ENCODE peak calls at places on chromosomes 1 and 21, in seven cellular contexts. One of them, this sample, is unnamed. For H3K4me1, the result is how much of the 10 kb centered on the place peaks cover.

GRCh38 chr1:66418021-66418420 is 115.9 kb upstream of the SGIP1 start:
- DNase-seq in A549: no peak
- DNase-seq in fibroblast of lung: no peak
- DNase-seq in pancreas: no peak
- DNase-seq in IMR-90: no peak
- DNase-seq in neuronal stem cell: no peak
- DNase-seq in adrenal gland: no peak
- DNase-seq in this sample: no peak

GRCh38 chr1:27538793-27539192 is 48.8 kb upstream of the WASF2 start:
- DNase-seq in fibroblast of lung: peak
- DNase-seq in A549: peak
- DNase-seq in neuronal stem cell: no peak
- DNase-seq in IMR-90: peak
- DNase-seq in pancreas: no peak
- DNase-seq in adrenal gland: no peak
- DNase-seq in this sample: no peak

GRCh38 chr1:29849038-29849750 is 612.9 kb downstream of the PTPRU start:
- DNase-seq in neuronal stem cell: peak
- DNase-seq in A549: no peak
- DNase-seq in fibroblast of lung: peak
- DNase-seq in adrenal gland: peak
- DNase-seq in IMR-90: peak
- DNase-seq in pancreas: no peak
- DNase-seq in this sample: peak

GRCh38 chr1:19665044-19665455 is 375 bp downstream of the HTR6 start:
- DNase-seq in fibroblast of lung: no peak
- DNase-seq in pancreas: no peak
- DNase-seq in adrenal gland: no peak
- DNase-seq in neuronal stem cell: no peak
- DNase-seq in IMR-90: no peak
- DNase-seq in A549: no peak
- DNase-seq in this sample: no peak

GRCh38 chr21:43274946-43275310 is 106.1 kb downstream of the CRYAA start:
- DNase-seq in A549: no peak
- DNase-seq in IMR-90: no peak
- DNase-seq in fibroblast of lung: no peak
- DNase-seq in neuronal stem cell: no peak
- DNase-seq in adrenal gland: no peak
- DNase-seq in pancreas: no peak
- DNase-seq in this sample: no peak

GRCh38 chr1:54160351-54160750 is 7.6 kb upstream of the CDCP2 start:
- DNase-seq in pancreas: no peak
- DNase-seq in fibroblast of lung: no peak
- DNase-seq in adrenal gland: no peak
- DNase-seq in neuronal stem cell: no peak
- DNase-seq in A549: no peak
- DNase-seq in IMR-90: no peak
- DNase-seq in this sample: no peak

GRCh38 chr1:44036409-44037111 is 5.3 kb upstream of the SLC6A9 start:
- DNase-seq in A549: peak
- DNase-seq in IMR-90: peak
- DNase-seq in neuronal stem cell: peak
- DNase-seq in adrenal gland: peak
- DNase-seq in fibroblast of lung: peak
- DNase-seq in pancreas: peak
- DNase-seq in this sample: peak

GRCh38 chr1:212366901-212367300 is 47.8 kb downstream of the PACC1 start:
- DNase-seq in fibroblast of lung: peak
- DNase-seq in neuronal stem cell: no peak
- DNase-seq in A549: no peak
- DNase-seq in IMR-90: peak
- DNase-seq in pancreas: no peak
- DNase-seq in adrenal gland: no peak
- DNase-seq in this sample: no peak

GRCh38 chr1:33394716-33395115 is 36.2 kb downstream of the PHC2 start:
- DNase-seq in adrenal gland: no peak
- DNase-seq in A549: no peak
- DNase-seq in pancreas: no peak
- DNase-seq in IMR-90: peak
- DNase-seq in fibroblast of lung: peak
- DNase-seq in neuronal stem cell: no peak
- DNase-seq in this sample: no peak

GRCh38 chr1:8396912-8397406 is 79.0 kb downstream of the SLC45A1 start:
- DNase-seq in A549: peak
- DNase-seq in neuronal stem cell: no peak
- DNase-seq in adrenal gland: no peak
- DNase-seq in pancreas: no peak
- DNase-seq in fibroblast of lung: peak
- DNase-seq in IMR-90: peak
- DNase-seq in this sample: peak

GRCh38 chr1:66705100-66705499 is 47.2 kb upstream of the DYNLT5 start:
- DNase-seq in pancreas: no peak
- DNase-seq in neuronal stem cell: no peak
- DNase-seq in IMR-90: no peak
- DNase-seq in adrenal gland: peak
- DNase-seq in A549: no peak
- DNase-seq in fibroblast of lung: no peak
- DNase-seq in this sample: no peak

GRCh38 chr1:150106331-150106730 is 38.8 kb downstream of the VPS45 start:
- DNase-seq in fibroblast of lung: peak
- DNase-seq in neuronal stem cell: no peak
- DNase-seq in pancreas: no peak
- DNase-seq in A549: no peak
- DNase-seq in adrenal gland: no peak
- DNase-seq in IMR-90: peak
- DNase-seq in this sample: no peak

GRCh38 chr1:45604239-45604638 is 19.6 kb downstream of the CCDC17 start:
- DNase-seq in adrenal gland: no peak
- DNase-seq in IMR-90: no peak
- DNase-seq in A549: no peak
- DNase-seq in neuronal stem cell: no peak
- DNase-seq in fibroblast of lung: no peak
- DNase-seq in pancreas: no peak
- DNase-seq in this sample: no peak

GRCh38 chr1:234912541-234913312 is 215.9 kb downstream of the TOMM20 start:
- DNase-seq in pancreas: peak
- DNase-seq in fibroblast of lung: peak
- DNase-seq in A549: no peak
- DNase-seq in neuronal stem cell: no peak
- DNase-seq in adrenal gland: no peak
- DNase-seq in IMR-90: no peak
- DNase-seq in this sample: no peak

GRCh38 chr1:155648207-155649147 is 38.5 kb downstream of the MSTO1 start:
- DNase-seq in IMR-90: peak
- DNase-seq in neuronal stem cell: peak
- DNase-seq in A549: peak
- DNase-seq in adrenal gland: peak
- DNase-seq in fibroblast of lung: peak
- DNase-seq in pancreas: no peak
- DNase-seq in this sample: peak

GRCh38 chr1:52739699-52740467 is 13.6 kb downstream of the ZYG11B start:
- DNase-seq in A549: no peak
- DNase-seq in adrenal gland: no peak
- DNase-seq in fibroblast of lung: no peak
- DNase-seq in pancreas: no peak
- DNase-seq in neuronal stem cell: no peak
- DNase-seq in IMR-90: no peak
- DNase-seq in this sample: no peak
- H3K4me1 ChIP-seq in A549: under half
- H3K4me1 ChIP-seq in adrenal gland: under half
- H3K4me1 ChIP-seq in fibroblast of lung: under half
- H3K4me1 ChIP-seq in pancreas: under half
- H3K4me1 ChIP-seq in neuronal stem cell: under half
- H3K4me1 ChIP-seq in IMR-90: under half
- H3K4me1 ChIP-seq in this sample: under half

GRCh38 chr21:45112371-45112770 is 38.0 kb downstream of the ADARB1 start:
- DNase-seq in neuronal stem cell: no peak
- DNase-seq in fibroblast of lung: peak
- DNase-seq in adrenal gland: no peak
- DNase-seq in IMR-90: no peak
- DNase-seq in pancreas: no peak
- DNase-seq in A549: no peak
- DNase-seq in this sample: no peak

GRCh38 chr21:45115141-45115540 is 40.8 kb downstream of the ADARB1 start:
- DNase-seq in adrenal gland: no peak
- DNase-seq in A549: no peak
- DNase-seq in neuronal stem cell: no peak
- DNase-seq in pancreas: no peak
- DNase-seq in fibroblast of lung: no peak
- DNase-seq in IMR-90: no peak
- DNase-seq in this sample: no peak

GRCh38 chr21:45114475-45114874 is 40.1 kb downstream of the ADARB1 start:
- DNase-seq in IMR-90: no peak
- DNase-seq in fibroblast of lung: no peak
- DNase-seq in neuronal stem cell: no peak
- DNase-seq in A549: no peak
- DNase-seq in pancreas: no peak
- DNase-seq in adrenal gland: no peak
- DNase-seq in this sample: no peak

GRCh38 chr21:45114072-45114471 is 39.7 kb downstream of the ADARB1 start:
- DNase-seq in fibroblast of lung: no peak
- DNase-seq in pancreas: no peak
- DNase-seq in IMR-90: no peak
- DNase-seq in adrenal gland: no peak
- DNase-seq in neuronal stem cell: no peak
- DNase-seq in A549: no peak
- DNase-seq in this sample: no peak

DNA sequence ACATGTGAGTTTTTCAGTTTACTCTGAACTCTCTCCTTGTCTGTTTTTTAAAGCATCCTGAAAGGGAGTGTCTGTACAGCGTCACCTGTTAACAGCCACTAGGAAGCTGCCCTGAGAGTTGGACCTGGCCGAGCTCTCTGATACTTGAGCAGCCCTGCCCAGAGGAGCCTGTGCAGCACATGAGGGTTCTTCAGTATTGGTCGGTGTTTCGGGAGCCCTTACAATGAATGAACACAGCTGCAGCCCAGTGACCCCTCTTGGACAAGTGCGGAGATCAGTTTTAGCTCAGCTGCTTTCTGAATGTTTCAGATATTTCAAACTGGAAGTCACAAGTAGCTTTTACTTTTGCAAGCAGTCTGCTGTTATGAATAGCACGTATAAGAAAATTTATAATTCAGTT is 39.2 kb downstream of the ADARB1 start:
- DNase-seq in pancreas: no peak
- DNase-seq in neuronal stem cell: no peak
- DNase-seq in fibroblast of lung: no peak
- DNase-seq in A549: no peak
- DNase-seq in adrenal gland: no peak
- DNase-seq in IMR-90: no peak
- DNase-seq in this sample: peak
- H3K4me1 ChIP-seq in pancreas: under half
- H3K4me1 ChIP-seq in neuronal stem cell: under half
- H3K4me1 ChIP-seq in fibroblast of lung: under half
- H3K4me1 ChIP-seq in A549: under half
- H3K4me1 ChIP-seq in adrenal gland: under half
- H3K4me1 ChIP-seq in IMR-90: under half
- H3K4me1 ChIP-seq in this sample: under half

DNA sequence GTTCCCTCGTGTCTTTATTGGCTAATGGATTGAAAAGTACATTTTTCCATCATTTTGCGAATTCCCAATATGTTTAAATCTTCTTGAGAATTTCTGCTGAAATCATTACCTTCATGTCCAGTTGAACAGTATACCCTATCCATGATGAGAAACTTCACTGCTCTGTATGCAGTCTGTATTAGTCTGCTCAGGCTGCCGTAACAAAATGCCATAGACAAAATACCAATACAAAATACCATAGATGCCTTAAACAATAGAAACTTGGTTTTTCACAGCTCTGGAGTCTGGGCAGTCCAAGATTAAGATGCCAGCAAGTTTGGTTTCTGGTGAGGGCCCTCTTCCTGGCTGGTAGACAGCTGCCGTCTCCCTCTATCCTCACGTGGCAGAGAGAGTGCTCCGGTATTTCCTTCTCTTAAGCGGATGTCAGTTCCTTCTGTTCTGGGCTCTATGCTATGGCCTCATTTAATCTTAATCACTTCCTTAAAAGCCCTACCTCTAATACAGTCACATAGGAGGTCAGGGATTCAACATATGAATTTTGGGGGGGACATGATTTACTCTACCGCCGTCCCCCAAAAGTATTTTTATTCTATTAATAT is 27.0 kb downstream of the CXADR start:
- DNase-seq in neuronal stem cell: no peak
- DNase-seq in adrenal gland: peak
- DNase-seq in IMR-90: no peak
- DNase-seq in A549: no peak
- DNase-seq in pancreas: no peak
- DNase-seq in fibroblast of lung: no peak
- DNase-seq in this sample: no peak
- H3K4me1 ChIP-seq in neuronal stem cell: under half
- H3K4me1 ChIP-seq in adrenal gland: under half
- H3K4me1 ChIP-seq in IMR-90: under half
- H3K4me1 ChIP-seq in A549: under half
- H3K4me1 ChIP-seq in pancreas: under half
- H3K4me1 ChIP-seq in fibroblast of lung: under half
- H3K4me1 ChIP-seq in this sample: under half

GRCh38 chr1:31055501-31055900 is 10.0 kb downstream of the PUM1 start:
- DNase-seq in neuronal stem cell: no peak
- DNase-seq in fibroblast of lung: no peak
- DNase-seq in IMR-90: no peak
- DNase-seq in A549: no peak
- DNase-seq in adrenal gland: no peak
- DNase-seq in pancreas: no peak
- DNase-seq in this sample: no peak
- H3K4me1 ChIP-seq in neuronal stem cell: under half
- H3K4me1 ChIP-seq in fibroblast of lung: under half
- H3K4me1 ChIP-seq in IMR-90: under half
- H3K4me1 ChIP-seq in A549: under half
- H3K4me1 ChIP-seq in adrenal gland: under half
- H3K4me1 ChIP-seq in pancreas: under half
- H3K4me1 ChIP-seq in this sample: under half

GRCh38 chr1:6440198-6441126 is 15.9 kb downstream of the ESPN start:
- DNase-seq in IMR-90: peak
- DNase-seq in A549: no peak
- DNase-seq in adrenal gland: peak
- DNase-seq in fibroblast of lung: peak
- DNase-seq in pancreas: peak
- DNase-seq in neuronal stem cell: no peak
- DNase-seq in this sample: peak
- H3K4me1 ChIP-seq in IMR-90: under half
- H3K4me1 ChIP-seq in A549: under half
- H3K4me1 ChIP-seq in adrenal gland: under half
- H3K4me1 ChIP-seq in fibroblast of lung: under half
- H3K4me1 ChIP-seq in pancreas: under half
- H3K4me1 ChIP-seq in neuronal stem cell: under half
- H3K4me1 ChIP-seq in this sample: under half

This sample was measured in cardiac muscle cell.